ENCODE peak calls at places on chromosomes 12 and 14, in four cellular contexts. T is GM12878, B is HL-60, N is K562. S is an unnamed sample.

GRCh38 chr12:81974762-81975161 is 215.6 kb upstream of the PPFIA2 start:
- DNase-seq in B (no peak), T (no peak), N (no peak), S (no peak)

GRCh38 chr12:6373022-6373787 is 2.2 kb downstream of the SCNN1A start:
- DNase-seq in B (no peak), N (no peak), T (no peak), S (no peak)

GRCh38 chr12:109264095-109264942 is 44.8 kb downstream of the FOXN4 start:
- DNase-seq in N (peak; percentile 87), T (no peak), B (peak; percentile 12), S (peak; percentile 84)

GRCh38 chr12:119819322-119819721 is 57.8 kb downstream of the CIT start:
- DNase-seq in T (no peak), B (no peak), N (no peak), S (no peak)

GRCh38 chr12:68538722-68539614 is 71.7 kb upstream of the RAP1B start:
- DNase-seq in N (peak; percentile 21), T (peak; percentile 59), B (no peak), S (no peak)

GRCh38 chr12:64946132-64946829 is 121.8 kb downstream of the TBC1D30 start:
- DNase-seq in B (no peak), T (no peak), N (no peak), S (no peak)

GRCh38 chr12:97639702-97640101 is 177.1 kb downstream of the RMST start:
- DNase-seq in B (no peak), N (no peak), T (no peak), S (no peak)

GRCh38 chr12:3252416-3252815 is 175.2 kb downstream of the TSPAN9 start:
- DNase-seq in N (no peak), B (no peak), T (no peak), S (no peak)

GRCh38 chr12:64826234-64826633 is 1.8 kb downstream of the TBC1D30 start:
- DNase-seq in B (no peak), N (peak; percentile 34), T (peak; percentile 66), S (peak; percentile 22)

GRCh38 chr12:41224066-41224465 is 35.9 kb downstream of the PDZRN4 start:
- DNase-seq in T (no peak), B (no peak), N (no peak), S (no peak)

GRCh38 chr14:41605550-41606248 is 977 bp upstream of the LRFN5 start:
- DNase-seq in T (no peak), B (no peak), N (no peak), S (no peak)

GRCh38 chr14:92513204-92513965 is at the start of gene RIN3:
- DNase-seq in N (no peak), T (no peak), B (no peak), S (peak; percentile 64)

GRCh38 chr12:1616233-1617066 is 12.6 kb upstream of the WNT5B start:
- DNase-seq in B (no peak), T (no peak), N (no peak), S (no peak)

GRCh38 chr12:105330938-105331804 is 680 bp downstream of the C12orf75 start:
- DNase-seq in B (no peak), N (peak; percentile 19), T (no peak), S (no peak)

GRCh38 chr12:27076468-27076867 is 5.9 kb downstream of the C12orf71 start:
- DNase-seq in B (no peak), T (no peak), N (no peak), S (no peak)

GRCh38 chr12:27077586-27077985 is 4.8 kb downstream of the C12orf71 start:
- DNase-seq in T (no peak), N (no peak), B (no peak), S (no peak)

GRCh38 chr12:27081668-27082091 is 698 bp downstream of the C12orf71 start:
- DNase-seq in B (no peak), N (no peak), T (no peak), S (no peak)

GRCh38 chr12:27076930-27077329 is 5.4 kb downstream of the C12orf71 start:
- DNase-seq in B (no peak), N (no peak), T (no peak), S (no peak)
- TF ChIP-seq SPI1 in B (no peak), N (no peak), T (no peak), S (no peak)

GRCh38 chr14:31829256-31829923 is 247.7 kb upstream of the ARHGAP5 start:
- DNase-seq in B (no peak), N (no peak), T (no peak), S (no peak)
- TF ChIP-seq SPI1 in B (no peak), N (no peak), T (no peak), S (no peak)

GRCh38 chr12:123543541-123543940 is 10.0 kb upstream of the RILPL1 start:
- DNase-seq in T (no peak), B (no peak), N (peak; percentile 4), S (no peak)
- TF ChIP-seq SPI1 in T (no peak), B (no peak), N (no peak), S (no peak)

DNA sequence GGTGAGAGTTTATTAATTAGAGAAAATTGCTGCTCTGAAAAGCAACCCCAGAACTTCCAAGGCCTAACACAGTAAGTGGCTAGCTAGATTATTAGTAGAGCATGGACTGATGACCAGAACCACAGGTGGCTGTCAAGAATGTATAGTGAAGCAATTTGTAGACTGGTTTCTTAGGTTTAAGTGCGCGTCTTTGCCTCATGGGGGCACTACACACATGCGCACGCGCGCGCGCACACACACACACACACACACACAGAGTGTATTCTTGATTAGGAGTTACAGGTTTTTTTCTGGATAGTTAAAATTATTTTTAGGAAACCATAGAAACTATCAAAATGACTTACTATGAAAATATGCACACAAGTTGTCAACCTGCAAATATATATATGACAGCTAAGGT is 66.5 kb downstream of the BHLHE41 start:
- DNase-seq in T (no peak), N (peak; percentile 20), B (no peak), S (no peak)
- TF ChIP-seq SPI1 in T (no peak), N (no peak), B (no peak), S (no peak)

DNA sequence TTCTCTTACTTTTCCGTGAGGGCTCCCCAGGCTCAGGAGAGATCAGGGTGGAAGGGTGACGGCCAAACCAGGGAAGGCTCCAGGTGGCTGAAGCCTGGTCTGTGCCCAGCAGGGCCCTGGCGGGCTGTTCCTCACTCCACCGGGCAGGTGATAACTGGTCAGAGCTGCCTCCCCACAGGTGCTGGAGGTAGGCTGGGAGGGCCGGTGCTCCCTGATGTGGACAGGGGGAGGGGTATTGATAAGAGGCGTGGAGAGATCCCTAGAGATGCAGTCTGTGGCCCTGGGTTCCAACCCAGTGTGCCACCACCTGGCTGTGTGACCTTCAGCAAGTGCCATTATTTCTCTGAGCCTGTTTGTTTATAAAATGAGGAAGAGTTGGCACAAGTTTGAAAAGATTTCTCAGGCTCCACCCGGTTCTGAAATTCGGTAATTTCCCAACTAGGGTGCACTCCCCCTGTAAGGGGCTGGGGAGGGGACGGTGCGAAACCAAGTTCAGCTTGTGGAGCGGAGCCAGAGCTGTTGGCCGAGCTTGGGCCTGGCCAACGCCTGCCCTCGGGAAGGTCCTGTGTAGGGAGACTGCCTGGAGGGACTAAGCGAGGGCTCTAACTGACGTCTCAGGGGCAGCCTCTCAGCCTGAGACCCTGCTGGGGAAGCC is 999 bp upstream of the NR4A1 start:
- DNase-seq in T (no peak), B (no peak), N (no peak), S (no peak)
- TF ChIP-seq SPI1 in T (peak; percentile 26), B (no peak), N (no peak), S (no peak)

GRCh38 chr12:88153959-88154358 is 11.9 kb downstream of the TMTC3 start:
- DNase-seq in T (no peak), N (no peak), B (no peak), S (no peak)
- TF ChIP-seq SPI1 in T (no peak), N (no peak), B (no peak), S (no peak)

GRCh38 chr12:131871677-131872076 is 22.7 kb upstream of the ULK1 start:
- DNase-seq in T (no peak), N (peak; percentile 4), B (no peak), S (no peak)

GRCh38 chr12:131873293-131873692 is 21.1 kb upstream of the ULK1 start:
- DNase-seq in T (no peak), N (no peak), B (no peak), S (no peak)

GRCh38 chr12:131869871-131870418 is 24.5 kb upstream of the ULK1 start:
- DNase-seq in N (peak; percentile 6), B (no peak), T (no peak), S (no peak)

GRCh38 chr12:131867891-131868675 is 26.3 kb upstream of the ULK1 start:
- DNase-seq in T (no peak), N (peak; percentile 7), B (no peak), S (peak; percentile 18)

GRCh38 chr12:131872154-131873046 is 22.0 kb upstream of the ULK1 start:
- DNase-seq in N (no peak), T (no peak), B (peak; percentile 90), S (peak; percentile 8)
- TF ChIP-seq SPI1 in N (no peak), T (no peak), B (no peak), S (no peak)

GRCh38 chr12:123269395-123269892 is 2.2 kb downstream of the CDK2AP1 start:
- DNase-seq in T (no peak), N (peak; percentile 65), B (no peak), S (peak; percentile 68)

GRCh38 chr12:123270380-123271181 is 1.1 kb downstream of the CDK2AP1 start:
- DNase-seq in T (no peak), N (peak; percentile 73), B (no peak), S (no peak)

GRCh38 chr12:123269980-123270379 is 1.7 kb downstream of the CDK2AP1 start:
- DNase-seq in B (no peak), T (no peak), N (no peak), S (no peak)

GRCh38 chr12:123273166-123273565 is 1.5 kb upstream of the CDK2AP1 start:
- DNase-seq in N (no peak), T (no peak), B (no peak), S (no peak)

DNA sequence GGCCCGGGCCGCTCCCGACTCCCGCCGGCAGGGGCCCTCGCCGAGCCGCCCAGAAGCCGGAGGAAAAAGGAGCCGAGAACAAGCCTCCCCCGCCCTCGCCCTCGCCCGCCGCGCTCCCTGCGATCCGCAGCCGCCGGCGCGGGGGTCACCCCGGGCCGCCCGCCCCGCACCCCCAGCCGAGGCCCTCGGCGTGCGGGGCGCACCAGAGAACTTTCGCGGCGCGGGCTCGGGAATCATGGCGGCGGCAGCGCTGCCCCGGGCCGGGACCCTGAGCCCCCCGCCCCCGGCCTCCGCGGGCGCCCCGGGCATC is 519 bp downstream of the CDK2AP1 start:
- DNase-seq in N (peak; percentile 89), T (no peak), B (no peak), S (peak; percentile 84)
- TF ChIP-seq SPI1 in N (no peak), T (no peak), B (no peak), S (no peak)

GRCh38 chr12:4355150-4355842 is 24.2 kb downstream of the FGF23 start:
- DNase-seq in B (no peak), N (no peak), T (no peak), S (no peak)

GRCh38 chr12:4355843-4356327 is 23.6 kb downstream of the FGF23 start:
- DNase-seq in N (peak; percentile 60), B (peak; percentile 13), T (no peak), S (no peak)

DNA sequence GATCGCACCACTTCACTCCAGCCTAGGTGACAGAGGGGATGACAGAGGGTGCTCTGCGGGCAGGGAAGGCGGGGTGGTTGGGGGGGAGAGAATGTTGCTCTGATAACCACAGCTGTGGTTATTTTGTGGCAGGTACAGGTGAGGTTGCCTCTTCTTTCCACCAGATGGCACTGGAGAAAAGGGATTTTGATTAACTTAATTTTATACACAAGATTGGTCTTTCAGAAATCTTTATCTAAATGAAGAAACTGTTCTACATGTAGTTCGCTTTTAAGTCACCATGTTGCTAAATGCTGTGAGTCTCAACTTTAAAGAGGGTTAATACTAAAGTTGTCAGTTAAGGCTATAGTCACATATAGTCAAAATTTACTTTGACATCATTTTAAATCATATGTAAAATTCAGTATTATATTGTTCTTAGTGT is 25.7 kb downstream of the FGF23 start:
- DNase-seq in T (no peak), N (no peak), B (no peak), S (no peak)
- TF ChIP-seq SPI1 in T (no peak), N (no peak), B (no peak), S (no peak)